ENCODE peak calls at places on chromosome 7, in ten cellular contexts. T is ascending aorta, M is H9, B is GM12865, N is choroid plexus epithelial cell, P is kidney epithelial cell, U is psoas muscle, I is fibroblast of mammary gland, E is fibroblast of lung, A is Panc1. C is an unnamed sample.

GRCh38 chr7:6513541-6513940 is 37.7 kb downstream of the GRID2IP start:
- DNase-seq in T (no peak), N (no peak), P (no peak), A (no peak), I (no peak), E (no peak), U (no peak), B (no peak), M (no peak), C (no peak)

GRCh38 chr7:135929692-135930091 is 47.5 kb downstream of the MTPN start:
- DNase-seq in T (no peak), P (no peak), E (peak; percentile 11), N (no peak), B (no peak), M (no peak), I (no peak), U (no peak), A (no peak), C (no peak)

GRCh38 chr7:120799813-120800483 is 58.0 kb downstream of the TSPAN12 start:
- DNase-seq in I (no peak), A (no peak), N (no peak), U (no peak), E (no peak), B (no peak), M (no peak), P (no peak), T (no peak), C (no peak)

GRCh38 chr7:134855467-134855866 is 76.0 kb downstream of the CALD1 start:
- DNase-seq in P (no peak), N (peak; percentile 33), M (no peak), E (peak; percentile 65), U (no peak), I (peak; percentile 43), B (no peak), A (no peak), T (no peak), C (no peak)

GRCh38 chr7:94898340-94898739 is 9.1 kb upstream of the PPP1R9A start:
- DNase-seq in N (no peak), P (no peak), E (no peak), I (peak; percentile 42), U (no peak), B (no peak), A (no peak), T (no peak), M (no peak), C (no peak)

GRCh38 chr7:36208997-36209813 is 56.2 kb downstream of the EEPD1 start:
- DNase-seq in U (no peak), I (peak; percentile 26), E (peak; percentile 23), T (no peak), N (peak; percentile 39), B (no peak), A (no peak), P (no peak), M (no peak), C (no peak)

GRCh38 chr7:33547880-33548279 is 357.5 kb upstream of the BMPER start:
- DNase-seq in P (no peak), A (no peak), M (no peak), U (no peak), N (no peak), T (no peak), I (no peak), B (no peak), E (peak; percentile 43), C (no peak)

GRCh38 chr7:92634924-92635519 is 44.8 kb upstream of the FAM133B start:
- DNase-seq in U (no peak), A (no peak), I (peak; percentile 88), B (peak; percentile 78), M (no peak), T (no peak), N (peak; percentile 90), E (peak; percentile 87), P (no peak), C (no peak)

GRCh38 chr7:82615527-82615926 is 171.9 kb upstream of the CACNA2D1 start:
- DNase-seq in A (no peak), P (no peak), M (no peak), N (no peak), E (no peak), B (peak; percentile 22), T (no peak), U (no peak), I (no peak), C (no peak)

GRCh38 chr7:78510580-78511188 is 712.1 kb downstream of the PHTF2 start:
- DNase-seq in B (peak; percentile 44), A (peak; percentile 28), E (peak; percentile 41), T (no peak), I (peak; percentile 52), U (no peak), M (peak; percentile 60), N (peak; percentile 65), P (no peak), C (peak; percentile 10)

GRCh38 chr7:130733866-130734524 is at the start of gene KLF14:
- DNase-seq in I (peak; percentile 21), M (peak; percentile 50), A (no peak), P (no peak), T (no peak), U (peak; percentile 72), B (peak; percentile 9), N (peak; percentile 11), E (peak; percentile 23), C (peak; percentile 75)

DNA sequence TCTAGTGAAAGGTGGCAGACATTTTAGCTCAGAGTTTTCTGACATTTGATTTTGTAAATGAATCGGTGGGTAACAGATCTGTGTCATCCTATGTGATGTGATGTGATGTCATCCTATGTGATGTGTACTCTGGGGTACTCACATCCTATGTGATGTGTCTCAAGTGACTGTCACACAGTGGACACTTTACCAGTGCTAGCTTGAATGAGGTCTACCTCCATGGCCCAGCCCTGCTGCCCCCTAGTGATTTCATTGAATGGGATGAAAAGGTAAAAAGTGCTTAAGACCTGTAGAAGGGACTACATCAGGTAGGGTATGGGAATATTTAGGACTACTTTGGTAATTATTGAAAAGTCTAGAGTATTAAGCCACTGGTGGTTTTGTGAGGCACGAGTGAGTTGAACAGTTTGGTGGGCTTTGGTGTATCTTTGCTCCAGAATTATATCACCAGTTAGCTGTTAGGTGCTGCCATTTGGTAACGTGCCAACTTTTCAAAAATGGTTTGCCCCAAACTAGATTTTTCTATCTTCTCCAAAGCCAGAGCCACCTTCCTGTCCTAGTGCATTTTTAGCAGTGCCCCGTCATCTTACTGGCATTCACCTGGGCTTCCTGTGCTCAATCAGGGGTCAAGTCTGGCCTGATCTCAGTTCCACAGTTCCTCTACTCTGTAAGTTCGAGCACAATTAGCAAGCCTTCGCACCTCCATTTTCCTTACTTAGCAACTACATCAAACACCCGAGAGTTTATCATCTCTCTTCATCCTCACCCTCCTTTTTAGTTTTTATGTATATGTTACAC is 9.7 kb downstream of the EIF4H start:
- DNase-seq in U (no peak), T (no peak), N (no peak), B (peak; percentile 35), P (no peak), E (no peak), M (no peak), A (no peak), I (no peak), C (no peak)
- TF ChIP-seq CTCF in U (peak; percentile 11), T (no peak), N (peak; percentile 51), B (peak; percentile 25), P (peak; percentile 56), E (peak; percentile 30), M (peak; percentile 65), A (peak; percentile 77), I (peak; percentile 29), C (peak; percentile 16)

DNA sequence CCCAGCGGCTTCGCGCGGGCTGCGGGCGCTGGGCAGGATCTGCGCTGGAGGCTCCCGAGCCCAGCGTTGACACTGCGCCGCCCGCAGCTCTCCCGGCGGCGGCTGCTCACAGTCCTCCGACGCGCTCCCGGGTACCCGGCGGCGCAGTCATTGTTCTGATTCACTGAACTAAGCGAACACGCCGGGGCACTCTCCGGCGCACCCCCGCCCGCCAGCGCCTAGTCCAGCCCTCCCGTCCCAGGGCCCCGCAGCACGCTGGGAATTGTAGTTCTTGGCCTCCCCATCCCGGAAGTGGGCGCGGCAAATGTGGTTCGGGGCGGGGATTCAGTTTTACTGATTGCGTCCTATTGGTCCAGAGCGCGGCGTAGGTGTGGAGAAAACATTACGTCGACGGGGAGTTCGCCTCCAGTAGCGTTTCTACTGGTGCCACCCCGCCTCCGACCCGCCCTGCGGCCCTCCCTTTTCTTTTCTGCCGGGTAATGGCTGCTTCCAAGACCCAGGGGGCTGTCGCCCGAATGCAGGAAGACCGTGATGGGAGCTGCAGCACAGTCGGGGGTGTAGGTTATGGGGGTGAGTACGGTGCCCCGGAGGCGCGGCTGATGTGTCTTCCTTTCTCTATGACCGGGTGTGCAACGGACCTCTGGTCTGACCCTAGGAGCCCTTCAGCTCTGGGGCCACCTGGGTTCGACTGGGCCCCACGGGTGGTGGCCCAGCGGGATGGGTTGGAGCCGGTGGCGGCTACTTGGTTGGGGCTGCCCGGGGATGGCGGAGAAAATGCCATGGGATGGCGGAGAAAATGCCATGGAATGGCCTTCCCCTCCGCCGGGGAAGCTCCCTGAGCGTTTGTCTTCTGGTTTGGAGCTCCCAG is at the start of the genes DOCK4 and ZNF277:
- DNase-seq in B (peak; percentile 99), E (peak; percentile 98), P (peak; percentile 89), A (peak; percentile 99), M (peak; percentile 99), N (peak; percentile 99), U (peak; percentile 99), T (peak; percentile 100), I (peak; percentile 98), C (peak; percentile 96)
- TF ChIP-seq CTCF in B (no peak), E (peak; percentile 10), P (no peak), A (no peak), M (no peak), N (peak; percentile 7), U (no peak), T (no peak), I (no peak), C (no peak)

DNA sequence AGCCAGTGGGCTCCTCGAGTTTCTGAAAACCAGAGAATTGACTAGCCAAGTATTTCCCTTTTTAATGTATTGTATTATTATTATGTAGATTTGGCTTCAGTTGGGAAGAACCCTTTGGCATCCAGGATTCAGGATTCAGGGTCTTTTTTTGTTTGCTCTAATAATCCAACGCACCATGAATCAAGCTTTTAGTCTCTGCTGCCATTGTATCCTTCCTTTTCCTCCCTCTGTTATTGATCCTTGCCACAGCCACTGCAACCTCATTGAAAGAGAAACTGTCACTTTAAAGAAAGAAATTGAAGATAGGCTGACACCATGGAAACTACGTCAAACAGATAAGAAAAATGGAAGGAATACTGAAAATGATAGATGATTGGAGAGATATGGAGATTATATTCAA is 150.0 kb downstream of the CHRM2 start:
- DNase-seq in U (no peak), T (no peak), B (no peak), P (no peak), E (no peak), A (no peak), N (no peak), M (no peak), I (no peak), C (no peak)
- TF ChIP-seq CTCF in U (no peak), T (no peak), B (no peak), P (no peak), E (no peak), A (no peak), N (no peak), M (no peak), I (no peak), C (no peak)

GRCh38 chr7:48424731-48425130 is 253.5 kb downstream of the ABCA13 start:
- DNase-seq in E (peak; percentile 10), M (no peak), A (no peak), P (no peak), U (no peak), N (peak; percentile 56), I (peak; percentile 5), B (peak; percentile 39), T (no peak), C (peak; percentile 38)
- TF ChIP-seq CTCF in E (no peak), M (peak; percentile 82), A (peak; percentile 88), P (peak; percentile 64), U (no peak), N (peak; percentile 62), I (no peak), B (peak; percentile 61), T (no peak), C (peak; percentile 56)

GRCh38 chr7:42400373-42400772 is 163.4 kb upstream of the GLI3 start:
- DNase-seq in A (no peak), T (no peak), E (no peak), U (no peak), M (no peak), P (no peak), B (no peak), N (no peak), I (no peak), C (no peak)
- TF ChIP-seq CTCF in A (no peak), T (no peak), E (no peak), U (no peak), M (no peak), P (no peak), B (no peak), N (no peak), I (no peak), C (no peak)